ENCODE peak calls at places on chromosomes 12 and 14, in six cellular contexts. S is uterus, Z is K562, Q is mammary epithelial cell, R is right cardiac atrium, Y is GM23248. T is an unnamed sample. For H3K27me3, the result is how much of the 10 kb centered on the place peaks cover.

GRCh38 chr14:69798339-69798735 is 1.3 kb upstream of the SLC10A1 start:
- DNase-seq in R (no peak), S (no peak), Q (no peak), Y (no peak), Z (no peak), T (no peak)

GRCh38 chr14:67650694-67651093 is 23.7 kb downstream of the VTI1B start:
- DNase-seq in S (no peak), R (no peak), Z (no peak), Q (peak), Y (peak), T (no peak)

GRCh38 chr12:85273411-85274075 is 6.5 kb upstream of the ALX1 start:
- DNase-seq in Q (no peak), Z (no peak), S (no peak), R (peak), Y (peak), T (no peak)

GRCh38 chr14:58488550-58488949 is 61.0 kb downstream of the KIAA0586 start:
- DNase-seq in S (no peak), Y (peak), Q (peak), Z (no peak), R (no peak), T (no peak)

GRCh38 chr12:110355080-110355479 is 48.4 kb downstream of the ANAPC7 start:
- DNase-seq in Y (peak), R (no peak), Z (peak), Q (no peak), S (no peak), T (no peak)

GRCh38 chr12:94427520-94428381 is 31.9 kb downstream of the CEP83 start:
- DNase-seq in Z (no peak), S (peak), Q (peak), R (no peak), Y (peak), T (no peak)

GRCh38 chr12:80032967-80033366 is 66.4 kb upstream of the OTOGL start:
- DNase-seq in Q (no peak), S (no peak), Z (no peak), Y (peak), R (no peak), T (no peak)

GRCh38 chr14:105247026-105247425 is 1.3 kb upstream of the BTBD6 start:
- DNase-seq in S (no peak), Z (no peak), R (peak), Y (no peak), Q (no peak), T (no peak)

GRCh38 chr12:50057000-50057841 is at the start of gene ASIC1:
- DNase-seq in R (peak), Q (peak), S (peak), Z (peak), Y (peak), T (peak)

GRCh38 chr12:113468365-113469223 is 3.1 kb downstream of the LHX5 start:
- DNase-seq in Z (peak), S (no peak), Q (no peak), Y (no peak), R (no peak), T (no peak)

GRCh38 chr14:77495354-77495753 is 3.3 kb downstream of the ISM2 start:
- DNase-seq in Y (no peak), Z (no peak), S (no peak), Q (no peak), R (no peak), T (no peak)
- H3K4me3 ChIP-seq in Y (no peak), Z (no peak), S (no peak), Q (no peak), R (no peak), T (no peak)

GRCh38 chr14:74403619-74404417 is 22.2 kb downstream of the SYNDIG1L start:
- DNase-seq in S (no peak), Z (no peak), Y (no peak), Q (no peak), R (no peak), T (no peak)

GRCh38 chr14:74401504-74402241 is 24.3 kb downstream of the SYNDIG1L start:
- DNase-seq in S (no peak), Q (no peak), Y (peak), R (peak), Z (peak), T (peak)

GRCh38 chr14:74402264-74403251 is 23.5 kb downstream of the SYNDIG1L start:
- DNase-seq in R (no peak), S (no peak), Y (no peak), Q (no peak), Z (no peak), T (no peak)

GRCh38 chr14:74400919-74401503 is 25.0 kb downstream of the SYNDIG1L start:
- DNase-seq in Q (no peak), S (no peak), Z (no peak), Y (no peak), R (no peak), T (no peak)

DNA sequence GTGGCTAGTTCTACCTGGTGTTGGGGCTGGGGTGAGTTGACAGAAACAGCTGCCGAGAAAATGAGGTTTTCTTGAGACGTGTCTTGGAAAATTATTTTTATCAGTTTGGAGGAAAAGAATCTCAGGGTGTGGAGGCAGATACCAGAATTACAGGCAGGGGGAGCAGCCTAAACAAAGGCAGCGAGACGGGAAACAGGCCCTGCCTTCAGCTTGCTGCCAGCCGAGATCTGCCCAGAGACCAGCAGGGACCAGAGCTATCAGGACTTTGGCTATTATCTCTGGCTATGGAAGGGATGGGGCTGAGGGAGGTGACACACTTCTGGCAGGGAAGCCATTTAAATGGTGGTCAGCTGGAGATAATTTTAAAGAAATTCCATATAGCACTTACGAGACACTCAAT is 25.7 kb downstream of the SYNDIG1L start:
- DNase-seq in Y (peak), Z (no peak), Q (no peak), S (no peak), R (no peak), T (no peak)
- H3K27me3 ChIP-seq in Y (under half), Z (under half), Q (under half), S (under half), R (under half), T (under half)

DNA sequence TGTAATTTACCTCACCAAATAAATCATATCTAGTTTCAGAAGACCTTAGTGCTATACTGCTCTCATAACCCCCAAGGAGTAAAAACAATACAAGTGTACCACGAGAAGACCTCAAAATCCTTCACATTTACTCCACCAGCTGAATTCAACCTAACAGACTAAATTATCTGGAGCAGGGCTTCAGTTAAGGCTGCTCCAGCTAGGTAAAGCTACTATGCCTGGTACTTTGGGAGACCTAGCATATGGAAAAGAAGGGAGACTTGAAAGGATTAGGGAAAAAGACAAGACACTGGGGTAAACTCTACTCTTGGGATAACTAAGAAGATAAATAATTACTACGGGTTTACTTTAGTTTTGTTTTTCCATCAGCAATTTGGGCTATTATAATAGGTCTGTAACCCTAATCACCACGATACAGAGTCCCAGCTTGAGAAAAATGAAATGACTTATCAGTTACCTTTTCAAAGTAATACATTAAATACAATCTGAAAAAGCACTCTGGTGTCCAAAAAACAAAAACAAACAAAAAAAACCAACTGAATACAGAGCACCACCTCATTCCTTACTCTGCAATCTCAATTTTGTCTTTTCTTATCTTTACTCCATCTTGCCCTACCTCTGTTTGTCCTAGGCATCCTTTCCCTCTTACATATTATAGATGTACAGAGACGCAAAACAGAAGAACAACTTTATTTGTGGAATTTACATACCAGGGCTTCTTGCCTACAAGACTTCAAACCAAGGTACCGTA is 2.1 kb downstream of the EML5 start:
- DNase-seq in R (no peak), Q (no peak), S (no peak), Z (no peak), Y (no peak), T (no peak)
- H3K4me3 ChIP-seq in R (no peak), Q (no peak), S (no peak), Z (no peak), Y (no peak), T (no peak)

GRCh38 chr12:52494518-52494917 is 1.5 kb upstream of the KRT6A start:
- DNase-seq in Y (peak), R (no peak), Z (no peak), S (peak), Q (peak), T (no peak)
- H3K27me3 ChIP-seq in Y (under half), R (under half), Z (under half), S (under half), Q (under half), T (under half)

GRCh38 chr12:11794311-11794710 is 144.8 kb downstream of the ETV6 start:
- DNase-seq in Z (no peak), S (no peak), Y (no peak), Q (no peak), R (no peak), T (no peak)

GRCh38 chr12:11795192-11795909 is 145.9 kb downstream of the ETV6 start:
- DNase-seq in Y (peak), Q (no peak), Z (no peak), S (no peak), R (no peak), T (no peak)

GRCh38 chr12:11794751-11795150 is 145.3 kb downstream of the ETV6 start:
- DNase-seq in Z (no peak), R (no peak), Q (no peak), Y (no peak), S (no peak), T (no peak)

GRCh38 chr12:11795910-11796459 is 146.5 kb downstream of the ETV6 start:
- DNase-seq in S (no peak), Z (no peak), Q (peak), Y (peak), R (no peak), T (no peak)

GRCh38 chr12:11793896-11794295 is 144.4 kb downstream of the ETV6 start:
- DNase-seq in S (no peak), Q (no peak), R (no peak), Y (no peak), Z (no peak), T (no peak)
- H3K4me3 ChIP-seq in S (no peak), Q (no peak), R (peak), Y (no peak), Z (no peak), T (no peak)

GRCh38 chr14:100622234-100622633 is 35.0 kb upstream of the BEGAIN start:
- DNase-seq in Y (no peak), Q (no peak), Z (no peak), R (no peak), S (peak), T (no peak)
- H3K27me3 ChIP-seq in Y (half or more), Q (under half), Z (under half), R (under half), S (under half), T (under half)

DNA sequence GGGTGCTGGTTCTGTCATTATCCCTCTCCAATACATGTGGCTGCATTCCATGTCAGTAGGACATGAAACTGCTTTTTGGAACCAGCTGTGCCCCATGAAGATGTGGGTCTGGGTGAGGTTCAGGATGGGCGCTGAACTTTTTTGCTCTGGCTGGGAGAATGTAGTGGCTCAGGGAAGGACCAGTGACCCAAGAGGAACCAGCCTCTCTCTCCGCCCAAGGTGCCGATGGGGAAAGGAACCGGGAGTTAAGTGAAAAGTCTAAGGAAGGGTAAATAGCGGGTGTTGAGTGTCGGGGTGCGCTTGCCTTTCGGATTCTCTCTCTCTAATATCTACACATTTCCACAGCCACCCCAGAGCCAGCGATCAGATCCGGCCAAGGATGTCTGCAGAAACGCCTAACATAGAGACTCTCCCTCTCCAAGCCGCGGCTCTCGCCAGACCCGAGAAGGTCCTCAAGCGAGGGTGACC is 7.8 kb downstream of the ARHGEF25 start:
- DNase-seq in Z (no peak), Y (no peak), S (no peak), Q (no peak), R (no peak), T (no peak)
- H3K4me3 ChIP-seq in Z (no peak), Y (no peak), S (no peak), Q (no peak), R (no peak), T (no peak)

T was measured in naive thymus-derived CD4-positive, alpha-beta T cell.